ENCODE peak calls at places on chromosome 12, in four cellular contexts. One of them, this sample, is unnamed.

GRCh38 chr12:53127169-53127568 is 23.9 kb downstream of the SOAT2 start:
- DNase-seq in H1: no peak
- DNase-seq in K562: no peak
- DNase-seq in HepG2: no peak
- DNase-seq in this sample: no peak

GRCh38 chr12:8779281-8779680 is 43.1 kb upstream of the A2ML1 start:
- DNase-seq in HepG2: no peak
- DNase-seq in K562: no peak
- DNase-seq in H1: no peak
- DNase-seq in this sample: no peak

GRCh38 chr12:48696626-48697025 is 14.6 kb upstream of the KANSL2 start:
- DNase-seq in HepG2: no peak
- DNase-seq in H1: no peak
- DNase-seq in K562: no peak
- DNase-seq in this sample: no peak

GRCh38 chr12:21774358-21775129 is at the start of gene KCNJ8:
- DNase-seq in K562: peak; percentile 56
- DNase-seq in H1: peak; percentile 75
- DNase-seq in HepG2: no peak
- DNase-seq in this sample: peak; percentile 12

GRCh38 chr12:45794422-45794821 is 64.9 kb downstream of the ARID2 start:
- DNase-seq in H1: no peak
- DNase-seq in HepG2: no peak
- DNase-seq in K562: no peak
- DNase-seq in this sample: no peak

GRCh38 chr12:65511134-65511912 is 232.8 kb downstream of the MSRB3 start:
- DNase-seq in K562: no peak
- DNase-seq in H1: no peak
- DNase-seq in HepG2: no peak
- DNase-seq in this sample: no peak

GRCh38 chr12:69044887-69045286 is 111.9 kb upstream of the CPM start:
- DNase-seq in H1: no peak
- DNase-seq in HepG2: no peak
- DNase-seq in K562: no peak
- DNase-seq in this sample: no peak

GRCh38 chr12:93946542-93947150 is 201.7 kb upstream of the PLXNC1 start:
- DNase-seq in HepG2: no peak
- DNase-seq in H1: no peak
- DNase-seq in K562: no peak
- DNase-seq in this sample: no peak

GRCh38 chr12:32471601-32472001 is 72.2 kb downstream of the FGD4 start:
- DNase-seq in H1: no peak
- DNase-seq in K562: no peak
- DNase-seq in HepG2: no peak
- DNase-seq in this sample: no peak

GRCh38 chr12:65673291-65673690 is 151.0 kb upstream of the HMGA2 start:
- DNase-seq in HepG2: no peak
- DNase-seq in H1: no peak
- DNase-seq in K562: no peak
- DNase-seq in this sample: no peak

GRCh38 chr12:94140556-94140955 is 7.8 kb upstream of the PLXNC1 start:
- DNase-seq in K562: peak; percentile 31
- DNase-seq in HepG2: peak; percentile 32
- DNase-seq in H1: peak; percentile 71
- DNase-seq in this sample: no peak

GRCh38 chr12:120264511-120265202 is 873 bp downstream of the PXN start:
- DNase-seq in H1: no peak
- DNase-seq in HepG2: no peak
- DNase-seq in K562: no peak
- DNase-seq in this sample: no peak

GRCh38 chr12:1034726-1035457 is 43.9 kb downstream of the ERC1 start:
- DNase-seq in K562: no peak
- DNase-seq in H1: no peak
- DNase-seq in HepG2: no peak
- DNase-seq in this sample: no peak

GRCh38 chr12:5480218-5480952 is 48.5 kb downstream of the NTF3 start:
- DNase-seq in HepG2: no peak
- DNase-seq in H1: peak; percentile 73
- DNase-seq in K562: no peak
- DNase-seq in this sample: no peak

GRCh38 chr12:111741235-111741812 is 25.4 kb upstream of the ALDH2 start:
- DNase-seq in H1: no peak
- DNase-seq in HepG2: no peak
- DNase-seq in K562: peak; percentile 69
- DNase-seq in this sample: no peak

GRCh38 chr12:27614866-27615265 is 81.4 kb upstream of the REP15 start:
- DNase-seq in H1: no peak
- DNase-seq in HepG2: no peak
- DNase-seq in K562: no peak
- DNase-seq in this sample: no peak

GRCh38 chr12:92028039-92028709 is 117.5 kb downstream of the BTG1 start:
- DNase-seq in K562: no peak
- DNase-seq in HepG2: no peak
- DNase-seq in H1: no peak
- DNase-seq in this sample: no peak

GRCh38 chr12:26092706-26093105 is 32.1 kb downstream of the BHLHE41 start:
- DNase-seq in H1: no peak
- DNase-seq in HepG2: no peak
- DNase-seq in K562: no peak
- DNase-seq in this sample: no peak

GRCh38 chr12:25615119-25615518 is 62.0 kb upstream of the LMNTD1 start:
- DNase-seq in K562: peak; percentile 14
- DNase-seq in H1: no peak
- DNase-seq in HepG2: no peak
- DNase-seq in this sample: peak; percentile 39

GRCh38 chr12:38921025-38921677 is 15.8 kb upstream of the CPNE8 start:
- DNase-seq in H1: no peak
- DNase-seq in HepG2: peak; percentile 65
- DNase-seq in K562: peak; percentile 18
- DNase-seq in this sample: peak; percentile 83

GRCh38 chr12:2689879-2690278 is 104.9 kb upstream of the FKBP4 start:
- DNase-seq in HepG2: no peak
- DNase-seq in K562: no peak
- DNase-seq in H1: peak; percentile 39
- DNase-seq in this sample: no peak

GRCh38 chr12:56336361-56337167 is 2.1 kb upstream of the IL23A start:
- DNase-seq in HepG2: no peak
- DNase-seq in H1: no peak
- DNase-seq in K562: peak; percentile 43
- DNase-seq in this sample: no peak

GRCh38 chr12:22461786-22462185 is 82.6 kb downstream of the C2CD5 start:
- DNase-seq in H1: no peak
- DNase-seq in K562: no peak
- DNase-seq in HepG2: no peak
- DNase-seq in this sample: no peak

GRCh38 chr12:6965026-6965661 is 5.3 kb downstream of the PHB2 start:
- DNase-seq in HepG2: peak; percentile 72
- DNase-seq in K562: peak; percentile 52
- DNase-seq in H1: peak; percentile 88
- DNase-seq in this sample: peak; percentile 93

GRCh38 chr12:122080149-122081107 is 1.9 kb downstream of the MLXIP start:
- DNase-seq in K562: no peak
- DNase-seq in H1: no peak
- DNase-seq in HepG2: no peak
- DNase-seq in this sample: peak; percentile 41

GRCh38 chr12:105262461-105263184 is 26.6 kb upstream of the APPL2 start:
- DNase-seq in H1: no peak
- DNase-seq in HepG2: no peak
- DNase-seq in K562: no peak
- DNase-seq in this sample: no peak

GRCh38 chr12:113416091-113416754 is 6.0 kb upstream of the SDSL start:
- DNase-seq in H1: no peak
- DNase-seq in HepG2: no peak
- DNase-seq in K562: peak; percentile 35
- DNase-seq in this sample: peak; percentile 40

GRCh38 chr12:113422030-113422900 is at the start of gene SDSL:
- DNase-seq in K562: peak; percentile 84
- DNase-seq in HepG2: peak; percentile 48
- DNase-seq in H1: no peak
- DNase-seq in this sample: peak; percentile 90

GRCh38 chr12:113420996-113421595 is 1.1 kb upstream of the SDSL start:
- DNase-seq in K562: peak; percentile 66
- DNase-seq in H1: no peak
- DNase-seq in HepG2: peak; percentile 13
- DNase-seq in this sample: no peak

GRCh38 chr12:113414519-113415038 is 7.6 kb upstream of the SDSL start:
- DNase-seq in K562: no peak
- DNase-seq in HepG2: no peak
- DNase-seq in H1: no peak
- DNase-seq in this sample: no peak

DNA sequence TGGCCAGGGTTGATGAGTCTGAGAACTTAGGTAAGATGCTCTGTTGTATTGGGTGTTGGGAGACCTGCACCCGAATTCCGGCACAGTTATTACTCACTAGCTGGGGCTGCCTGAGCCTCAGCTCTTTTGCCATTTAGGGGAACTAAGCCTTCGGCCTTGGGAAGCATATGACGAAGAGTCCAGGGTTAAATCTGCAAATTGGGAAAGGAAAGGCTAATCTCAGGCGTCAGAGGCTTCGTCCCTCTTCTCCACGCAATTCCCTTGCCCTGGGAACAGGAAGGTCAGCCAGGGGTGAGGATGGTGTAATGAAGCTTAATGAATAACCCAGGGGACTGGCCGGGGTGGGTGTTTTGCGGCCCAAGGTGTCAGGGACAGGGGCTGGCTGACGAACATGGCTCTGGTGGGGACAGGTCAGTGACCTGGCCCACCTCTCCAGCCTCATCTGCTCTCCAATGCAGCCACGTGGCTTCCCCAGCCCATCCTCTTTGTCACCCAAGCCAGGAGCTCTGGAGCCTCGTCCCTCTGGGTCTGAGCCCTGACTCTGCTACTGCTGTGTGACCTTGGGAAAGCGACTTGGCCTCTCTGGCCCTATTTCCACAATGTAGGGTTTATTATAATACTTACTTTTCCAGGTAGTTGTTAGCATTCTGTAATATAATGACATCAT is 3.8 kb upstream of the SDSL start:
- DNase-seq in HepG2: peak; percentile 80
- DNase-seq in K562: no peak
- DNase-seq in H1: no peak
- DNase-seq in this sample: no peak
- TF ChIP-seq RAD21 in HepG2: no peak
- TF ChIP-seq RAD21 in K562: no peak
- TF ChIP-seq RAD21 in H1: no peak
- TF ChIP-seq RAD21 in this sample: no peak

DNA sequence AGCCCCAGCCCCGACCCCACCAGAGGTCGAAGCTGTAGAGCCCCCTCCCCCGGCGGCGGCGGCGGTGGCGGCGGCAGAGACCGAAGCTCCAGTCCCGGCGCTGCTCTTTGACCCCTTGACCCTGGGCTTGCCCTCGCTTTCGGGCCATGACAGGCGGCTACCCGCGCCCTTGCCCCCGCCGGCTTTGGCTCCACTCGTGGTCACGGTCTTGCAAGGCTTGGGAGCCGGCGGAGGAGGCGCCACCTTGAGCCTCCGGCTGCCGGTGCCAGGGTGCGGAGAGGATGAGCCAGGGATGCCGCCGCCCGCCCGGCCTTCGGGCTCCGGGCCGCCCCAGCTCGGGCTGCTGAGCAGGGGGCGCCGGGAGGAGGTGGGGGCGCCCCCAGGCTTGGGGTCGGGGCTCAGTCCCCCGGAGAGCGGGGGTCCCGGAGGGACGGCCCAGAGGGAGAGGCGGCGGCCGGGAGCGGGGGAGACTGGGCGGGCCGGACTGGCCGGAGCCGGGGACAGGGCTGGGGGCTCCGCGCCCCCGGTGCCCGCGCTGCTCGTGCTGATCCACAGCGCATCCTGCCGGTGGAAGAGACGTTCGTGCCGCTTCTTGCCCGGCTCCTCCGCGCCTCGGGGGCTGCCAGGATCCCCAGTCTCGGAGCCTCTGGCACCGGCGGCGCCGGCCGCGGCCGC is 938 bp downstream of the AGAP2 start:
- DNase-seq in K562: no peak
- DNase-seq in HepG2: no peak
- DNase-seq in H1: peak; percentile 71
- DNase-seq in this sample: no peak
- TF ChIP-seq PHF8 in K562: no peak
- TF ChIP-seq PHF8 in HepG2: no peak
- TF ChIP-seq PHF8 in H1: no peak
- TF ChIP-seq PHF8 in this sample: no peak

GRCh38 chr12:102883204-102883799 is 33.7 kb downstream of the PAH start:
- DNase-seq in K562: peak; percentile 61
- DNase-seq in HepG2: peak; percentile 48
- DNase-seq in H1: peak; percentile 82
- DNase-seq in this sample: peak; percentile 58
- TF ChIP-seq RAD21 in K562: peak; percentile 63
- TF ChIP-seq RAD21 in HepG2: peak; percentile 92
- TF ChIP-seq RAD21 in H1: peak; percentile 78
- TF ChIP-seq RAD21 in this sample: peak; percentile 76

DNA sequence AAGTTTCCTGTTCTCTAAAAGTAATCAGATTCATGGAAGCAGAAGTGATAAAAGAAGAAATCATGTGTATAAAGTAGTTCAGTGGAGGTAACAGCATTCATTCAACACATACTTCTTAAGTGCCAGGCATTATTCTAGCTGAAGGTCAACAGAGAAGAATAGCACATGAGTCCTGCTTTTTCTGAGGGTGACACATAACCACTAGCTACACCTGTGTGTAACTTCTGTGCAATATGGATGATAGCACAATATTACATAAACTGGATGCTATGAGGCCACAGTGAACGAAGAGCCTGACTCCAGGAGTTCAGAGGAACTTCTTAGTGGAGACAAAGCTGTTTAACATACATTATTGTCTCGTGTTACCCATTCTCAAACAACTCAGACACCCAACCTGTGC is 114.3 kb upstream of the PCED1B start:
- DNase-seq in HepG2: no peak
- DNase-seq in K562: no peak
- DNase-seq in H1: no peak
- DNase-seq in this sample: no peak
- TF ChIP-seq PHF8 in HepG2: no peak
- TF ChIP-seq PHF8 in K562: no peak
- TF ChIP-seq PHF8 in H1: no peak
- TF ChIP-seq PHF8 in this sample: no peak

DNA sequence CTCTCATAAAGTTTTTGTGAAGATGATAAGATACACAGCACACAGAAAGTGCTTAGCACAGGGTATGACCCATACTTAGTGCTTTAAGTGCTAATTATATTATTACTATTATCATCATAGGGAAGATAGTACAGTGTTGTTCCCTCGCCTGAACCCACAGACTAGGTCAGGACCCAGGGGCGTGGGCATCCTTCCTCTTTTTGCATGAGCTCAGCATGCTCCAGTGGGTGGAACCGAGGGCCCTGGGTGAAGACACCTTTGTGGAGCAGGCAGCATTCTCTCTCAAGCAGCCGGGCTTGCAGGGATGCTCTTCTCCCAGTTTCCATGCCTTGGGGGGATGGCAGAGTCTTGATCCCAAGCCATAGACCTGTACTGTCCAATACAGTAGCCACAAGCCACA is 34.8 kb downstream of the CRACR2A start:
- DNase-seq in HepG2: no peak
- DNase-seq in H1: no peak
- DNase-seq in K562: no peak
- DNase-seq in this sample: no peak
- TF ChIP-seq RAD21 in HepG2: no peak
- TF ChIP-seq RAD21 in H1: no peak
- TF ChIP-seq RAD21 in K562: no peak
- TF ChIP-seq RAD21 in this sample: no peak

GRCh38 chr12:132186208-132186856 is 42.1 kb downstream of the NOC4L start:
- DNase-seq in K562: no peak
- DNase-seq in HepG2: no peak
- DNase-seq in H1: no peak
- DNase-seq in this sample: no peak
- TF ChIP-seq PHF8 in K562: no peak
- TF ChIP-seq PHF8 in HepG2: no peak
- TF ChIP-seq PHF8 in H1: no peak
- TF ChIP-seq PHF8 in this sample: no peak

GRCh38 chr12:106801830-106802561 is 27.5 kb downstream of the RIC8B start:
- DNase-seq in H1: no peak
- DNase-seq in K562: no peak
- DNase-seq in HepG2: no peak
- DNase-seq in this sample: no peak
- TF ChIP-seq RAD21 in H1: no peak
- TF ChIP-seq RAD21 in K562: no peak
- TF ChIP-seq RAD21 in HepG2: no peak
- TF ChIP-seq RAD21 in this sample: no peak

This sample was measured in A549.